ENCODE peak calls at places on chromosomes 5 and 9, in four cellular contexts. Y is A549; B is CD4-positive, CD25-positive, alpha-beta regulatory T cell; G is HCT116. V is an unnamed sample.

GRCh38 chr5:14268236-14268701 is 125.1 kb downstream of the TRIO start:
- DNase-seq in Y (peak; percentile 69), B (no peak), G (peak; percentile 90), V (no peak)

GRCh38 chr5:117947121-117947520 is 1041.2 kb downstream of the DTWD2 start:
- DNase-seq in Y (no peak), B (no peak), G (no peak), V (no peak)

GRCh38 chr5:113682497-113683136 is 169.1 kb downstream of the YTHDC2 start:
- DNase-seq in Y (no peak), B (no peak), G (peak; percentile 7), V (peak; percentile 2)

GRCh38 chr5:107228237-107228636 is 442.5 kb downstream of the EFNA5 start:
- DNase-seq in Y (no peak), B (no peak), G (no peak), V (no peak)

GRCh38 chr5:93741136-93741811 is at the start of gene POU5F2:
- DNase-seq in Y (no peak), B (no peak), G (no peak), V (no peak)

GRCh38 chr9:129166962-129167557 is 11.0 kb downstream of the IER5L start:
- DNase-seq in Y (peak; percentile 97), B (no peak), G (peak; percentile 63), V (peak; percentile 56)

GRCh38 chr5:8188874-8189588 is 320.1 kb downstream of the MTRR start:
- DNase-seq in Y (no peak), B (no peak), G (no peak), V (peak; percentile 50)

GRCh38 chr5:37015795-37016666 is 139.5 kb downstream of the NIPBL start:
- DNase-seq in Y (no peak), B (no peak), G (no peak), V (no peak)

GRCh38 chr5:35922468-35922867 is 16.0 kb downstream of the CAPSL start:
- DNase-seq in Y (no peak), B (no peak), G (no peak), V (no peak)

GRCh38 chr9:132990781-132991180 is 12.3 kb downstream of the GFI1B start:
- DNase-seq in Y (no peak), B (no peak), G (no peak), V (no peak)

GRCh38 chr5:127447822-127448221 is 69.6 kb upstream of the PRRC1 start:
- DNase-seq in Y (no peak), B (no peak), G (no peak), V (no peak)

GRCh38 chr5:159133041-159133741 is 33.5 kb upstream of the EBF1 start:
- DNase-seq in Y (peak; percentile 25), B (no peak), G (peak; percentile 44), V (peak; percentile 57)

GRCh38 chr5:154477382-154478223 is 424 bp downstream of the HAND1 start:
- DNase-seq in Y (no peak), B (no peak), G (no peak), V (no peak)

GRCh38 chr9:109166171-109166770 is 778 bp downstream of the FRRS1L start:
- DNase-seq in Y (no peak), B (no peak), G (no peak), V (no peak)

GRCh38 chr5:157116483-157116954 is 7.7 kb upstream of the HAVCR2 start:
- DNase-seq in Y (no peak), B (no peak), G (no peak), V (no peak)

GRCh38 chr5:56656816-56657740 is 158.3 kb upstream of the MAP3K1 start:
- DNase-seq in Y (no peak), B (no peak), G (no peak), V (no peak)

GRCh38 chr5:176337913-176338312 is 23.7 kb downstream of the KIAA1191 start:
- DNase-seq in Y (no peak), B (no peak), G (no peak), V (no peak)

GRCh38 chr9:105067895-105068580 is 140.1 kb upstream of the ABCA1 start:
- DNase-seq in Y (no peak), B (no peak), G (no peak), V (no peak)

GRCh38 chr9:18776836-18777820 is 255.9 kb downstream of the SAXO1 start:
- DNase-seq in Y (no peak), B (no peak), G (no peak), V (no peak)

GRCh38 chr5:81425569-81425968 is 31.6 kb upstream of the ACOT12 start:
- DNase-seq in Y (peak; percentile 8), B (no peak), G (peak; percentile 28), V (peak; percentile 54)

GRCh38 chr9:117926031-117926655 is 221.9 kb downstream of the TLR4 start:
- DNase-seq in Y (no peak), B (no peak), G (no peak), V (no peak)

GRCh38 chr9:8815219-8815618 is 1015.6 kb upstream of the DMAC1 start:
- DNase-seq in Y (no peak), B (no peak), G (no peak), V (no peak)

GRCh38 chr9:131734165-131734610 is 5.7 kb downstream of the RAPGEF1 start:
- DNase-seq in Y (no peak), B (peak; percentile 31), G (no peak), V (peak; percentile 83)

GRCh38 chr5:176740702-176741565 is 69.4 kb upstream of the UNC5A start:
- DNase-seq in Y (no peak), B (no peak), G (no peak), V (no peak)

GRCh38 chr5:142655339-142656267 is 30.3 kb downstream of the FGF1 start:
- DNase-seq in Y (peak; percentile 81), B (peak; percentile 19), G (peak; percentile 33), V (peak; percentile 42)

GRCh38 chr9:102398205-102398604 is 596.9 kb upstream of the CYLC2 start:
- DNase-seq in Y (no peak), B (no peak), G (no peak), V (no peak)

GRCh38 chr5:4977421-4977820 is 162.7 kb upstream of the ADAMTS16 start:
- DNase-seq in Y (no peak), B (no peak), G (no peak), V (no peak)

GRCh38 chr5:167513383-167513782 is 778.1 kb upstream of the WWC1 start:
- DNase-seq in Y (no peak), B (no peak), G (no peak), V (no peak)

GRCh38 chr9:130661461-130662098 is 2.8 kb upstream of the PRDM12 start:
- DNase-seq in Y (no peak), B (no peak), G (no peak), V (no peak)

GRCh38 chr5:112694853-112695709 is 42.6 kb upstream of the APC start:
- DNase-seq in Y (no peak), B (no peak), G (no peak), V (no peak)

GRCh38 chr9:132114102-132114707 is 34.5 kb upstream of the MED27 start:
- DNase-seq in Y (peak; percentile 59), B (no peak), G (no peak), V (no peak)

GRCh38 chr9:93052791-93053540 is 5.5 kb upstream of the SUSD3 start:
- DNase-seq in Y (no peak), B (no peak), G (no peak), V (no peak)

GRCh38 chr9:136521541-136521940 is 24.3 kb downstream of the NOTCH1 start:
- DNase-seq in Y (no peak), B (no peak), G (no peak), V (no peak)

GRCh38 chr5:5454405-5454804 is 31.9 kb downstream of the ICE1 start:
- DNase-seq in Y (no peak), B (no peak), G (no peak), V (no peak)

GRCh38 chr5:81750308-81751008 is 439 bp downstream of the SSBP2 start:
- DNase-seq in Y (peak; percentile 26), B (no peak), G (no peak), V (no peak)

GRCh38 chr9:127136081-127136879 is 13.8 kb upstream of the ANGPTL2 start:
- DNase-seq in Y (no peak), B (no peak), G (no peak), V (no peak)

GRCh38 chr5:13478831-13479465 is 465.5 kb downstream of the DNAH5 start:
- DNase-seq in Y (peak; percentile 43), B (no peak), G (no peak), V (peak; percentile 4)

GRCh38 chr9:120878188-120879130 is 1.5 kb upstream of the PHF19 start:
- DNase-seq in Y (no peak), B (no peak), G (no peak), V (no peak)

GRCh38 chr9:97958812-97959511 is 21.0 kb upstream of the HEMGN start:
- DNase-seq in Y (no peak), B (no peak), G (no peak), V (no peak)

GRCh38 chr9:97963232-97963631 is 19.9 kb upstream of the ANP32B start:
- DNase-seq in Y (no peak), B (no peak), G (no peak), V (no peak)

GRCh38 chr9:97962575-97962974 is 20.6 kb upstream of the ANP32B start:
- DNase-seq in Y (no peak), B (no peak), G (no peak), V (no peak)

GRCh38 chr9:97956365-97956764 is 18.4 kb upstream of the HEMGN start:
- DNase-seq in Y (no peak), B (no peak), G (no peak), V (no peak)

GRCh38 chr9:97959585-97959984 is 21.6 kb upstream of the HEMGN start:
- DNase-seq in Y (no peak), B (no peak), G (no peak), V (no peak)
- H3K4me3 ChIP-seq in Y (no peak overlapping the region), B (no peak overlapping the region), G (no peak overlapping the region), V (no peak overlapping the region)

GRCh38 chr5:94791787-94792186 is 173.3 kb downstream of the SLF1 start:
- DNase-seq in Y (no peak), B (no peak), G (no peak), V (peak; percentile 19)

GRCh38 chr5:94793113-94793815 is 174.8 kb downstream of the SLF1 start:
- DNase-seq in Y (no peak), B (no peak), G (no peak), V (peak; percentile 94)

GRCh38 chr5:94788527-94788926 is 170.1 kb downstream of the SLF1 start:
- DNase-seq in Y (no peak), B (no peak), G (no peak), V (no peak)

GRCh38 chr5:94793816-94794198 is 175.3 kb downstream of the SLF1 start:
- DNase-seq in Y (no peak), B (no peak), G (no peak), V (no peak)
- H3K4me3 ChIP-seq in Y (no peak overlapping the region), B (peak overlapping the region; percentile 58), G (no peak overlapping the region), V (peak overlapping the region; percentile 10)

DNA sequence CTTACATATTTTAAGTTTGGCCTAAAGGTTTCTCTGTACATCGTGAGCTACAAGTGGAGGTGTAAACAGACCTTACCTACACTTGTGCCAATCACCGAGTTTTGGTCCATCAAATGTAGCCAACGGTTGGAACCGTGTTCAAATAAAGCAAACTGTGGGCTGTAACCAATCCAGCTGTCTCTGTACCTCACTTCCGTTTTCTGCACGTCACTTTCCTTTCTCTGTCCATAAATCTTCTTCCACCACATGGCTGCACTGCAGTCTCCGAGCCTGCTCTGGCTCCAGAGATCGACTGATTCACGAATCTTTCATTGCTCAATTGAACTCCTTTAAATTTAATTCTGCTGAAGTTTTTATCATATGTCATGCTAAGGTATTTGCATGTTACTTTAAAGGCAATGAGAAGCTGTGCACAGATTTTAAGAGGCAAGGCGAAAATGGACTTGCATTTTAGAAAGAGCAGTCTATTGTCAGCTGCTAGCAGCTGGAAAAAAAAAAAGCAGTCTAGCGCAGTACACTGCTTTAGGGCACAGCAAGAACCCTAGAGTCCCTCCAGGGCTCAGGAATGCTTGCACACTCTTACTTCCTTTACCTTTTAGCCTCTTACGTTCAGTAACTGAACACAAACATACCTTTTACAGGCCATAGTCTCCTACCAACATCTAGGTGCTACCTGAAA is 13.2 kb downstream of the TTC39B start:
- DNase-seq in Y (no peak), B (no peak), G (no peak), V (no peak)
- H3K4me3 ChIP-seq in Y (no peak overlapping the region), B (peak overlapping the region; percentile 38), G (no peak overlapping the region), V (no peak overlapping the region)

GRCh38 chr9:113581865-113582697 is 118.6 kb downstream of the RGS3 start:
- DNase-seq in Y (no peak), B (peak; percentile 57), G (no peak), V (peak; percentile 89)
- H3K4me3 ChIP-seq in Y (no peak overlapping the region), B (peak overlapping the region; percentile 68), G (no peak overlapping the region), V (peak overlapping the region; percentile 38)

V was measured in Jurkat, Clone E6-1.